ENCODE peak calls at places on chromosomes 4 and X, in eight cellular contexts. T is tibial nerve; U is CD8-positive, alpha-beta T cell; G is body of pancreas; L is astrocyte; P is left lung; M is GM23248; Z is endodermal cell. F is an unnamed sample.

GRCh38 chr4:64230709-64231310 is 178.4 kb downstream of the TECRL start:
- DNase-seq in Z (peak; percentile 45), G (no peak), P (no peak), T (no peak), U (no peak), L (peak; percentile 10), M (peak; percentile 0), F (no peak)

GRCh38 chr4:186844059-186844681 is 120.5 kb upstream of the FAT1 start:
- DNase-seq in G (peak; percentile 34), U (no peak), P (no peak), L (peak; percentile 62), M (peak; percentile 71), Z (no peak), T (no peak), F (peak; percentile 90)

GRCh38 chrX:53239474-53239873 is 14.5 kb upstream of the KDM5C start:
- DNase-seq in L (no peak), M (no peak), T (no peak), U (no peak), P (no peak), Z (peak; percentile 81), G (no peak), F (no peak)

GRCh38 chr4:154617820-154618317 is 5.4 kb upstream of the FGG start:
- DNase-seq in U (no peak), P (no peak), T (no peak), Z (no peak), L (no peak), M (no peak), G (no peak), F (no peak)

GRCh38 chr4:113145519-113146291 is 96.3 kb downstream of the ANK2 start:
- DNase-seq in L (no peak), M (peak; percentile 7), G (no peak), T (no peak), P (no peak), Z (peak; percentile 89), U (no peak), F (no peak)

GRCh38 chrX:17860179-17860780 is 818 bp downstream of the RAI2 start:
- DNase-seq in G (no peak), U (no peak), M (peak; percentile 19), T (no peak), Z (peak; percentile 57), L (no peak), P (no peak), F (no peak)

GRCh38 chr4:139950568-139950967 is 203.4 kb downstream of the MAML3 start:
- DNase-seq in L (peak; percentile 90), M (peak; percentile 51), G (no peak), Z (no peak), T (no peak), U (no peak), P (peak; percentile 57), F (peak; percentile 88)

GRCh38 chr4:137530176-137530575 is 2.1 kb downstream of the PCDH18 start:
- DNase-seq in L (peak; percentile 42), U (no peak), T (no peak), P (no peak), Z (no peak), G (no peak), M (peak; percentile 91), F (no peak)

GRCh38 chr4:136939781-136940180 is 592.5 kb downstream of the PCDH18 start:
- DNase-seq in M (peak; percentile 7), T (no peak), G (no peak), P (no peak), Z (no peak), L (no peak), U (no peak), F (no peak)

GRCh38 chr4:156672492-156672891 is 299.1 kb downstream of the PDGFC start:
- DNase-seq in T (no peak), M (peak; percentile 69), U (no peak), P (no peak), G (no peak), L (peak; percentile 48), Z (no peak), F (no peak)

GRCh38 chr4:144658908-144659307 is 13.0 kb downstream of the HHIP start:
- DNase-seq in M (no peak), U (no peak), T (no peak), L (peak; percentile 80), P (no peak), G (no peak), Z (no peak), F (no peak)

GRCh38 chr4:57442834-57443291 is 332.7 kb upstream of the IGFBP7 start:
- DNase-seq in G (peak; percentile 61), U (no peak), M (peak; percentile 52), L (peak; percentile 6), Z (peak; percentile 93), P (no peak), T (no peak), F (peak; percentile 19)

GRCh38 chrX:3161686-3162085 is 120.4 kb downstream of the ARSF start:
- DNase-seq in U (no peak), M (peak; percentile 74), G (no peak), Z (no peak), T (no peak), L (peak; percentile 70), P (no peak), F (no peak)

DNA sequence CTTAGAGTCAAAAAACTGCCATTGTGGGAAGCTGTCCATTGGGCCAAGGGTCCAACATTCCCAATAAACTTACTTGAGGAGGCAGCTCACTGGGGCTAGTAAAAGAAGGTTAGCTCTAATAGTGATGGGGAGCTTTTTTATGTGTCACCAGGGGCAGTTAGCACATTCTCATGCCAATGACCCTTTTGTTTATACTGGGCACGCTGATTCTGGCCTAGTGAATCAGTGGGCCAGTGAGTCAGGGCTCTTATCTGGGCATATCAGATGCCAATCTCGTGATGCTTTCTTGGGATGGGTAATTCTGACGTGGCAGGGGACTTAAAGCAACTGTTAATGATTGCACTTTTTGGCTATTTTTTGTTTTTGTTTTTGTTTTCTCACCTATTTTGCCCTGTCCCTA is 27.8 kb downstream of the TCEAL1 start:
- DNase-seq in P (no peak), G (no peak), T (no peak), L (peak; percentile 59), M (peak; percentile 90), U (no peak), Z (no peak), F (peak; percentile 71)
- H3K4me1 ChIP-seq in P (no peaks in the 10 kb centered on the region), G (no peaks in the 10 kb centered on the region), T (no peaks in the 10 kb centered on the region), L (peaks cover 2% of the 10 kb centered on the region), M (peaks cover 11% of the 10 kb centered on the region), U (peaks cover 7% of the 10 kb centered on the region), Z (no peaks in the 10 kb centered on the region), F (peaks cover 23% of the 10 kb centered on the region)

DNA sequence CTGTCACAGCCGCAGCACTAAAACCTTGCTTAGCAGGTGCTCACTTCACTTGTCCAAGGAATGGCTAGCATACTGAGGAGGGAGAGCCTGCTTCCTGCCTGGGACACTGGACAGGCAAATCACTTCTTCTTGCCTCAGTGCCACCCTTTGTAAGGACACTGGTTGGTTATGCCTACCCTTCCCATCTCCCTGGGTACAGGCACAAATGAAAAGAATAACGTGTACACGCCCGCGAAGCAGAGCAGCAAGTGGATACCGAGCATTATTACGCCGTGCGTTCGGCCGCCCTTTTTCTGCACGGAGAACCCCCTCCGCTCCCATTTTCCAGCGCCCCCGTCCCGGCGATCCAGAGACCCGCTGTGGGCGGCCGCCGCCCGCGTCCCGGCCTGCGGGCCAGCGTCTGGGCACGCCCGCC is 338 bp upstream of the KLHL2 start:
- DNase-seq in M (peak; percentile 47), G (peak; percentile 29), U (no peak), Z (no peak), T (no peak), P (no peak), L (peak; percentile 32), F (no peak)
- H3K4me1 ChIP-seq in M (peaks cover 32% of the 10 kb centered on the region), G (peaks cover 25% of the 10 kb centered on the region), U (peaks cover 31% of the 10 kb centered on the region), Z (peaks cover 4% of the 10 kb centered on the region), T (no peaks in the 10 kb centered on the region), P (peaks cover 13% of the 10 kb centered on the region), L (peaks cover 18% of the 10 kb centered on the region), F (peaks cover 52% of the 10 kb centered on the region)

DNA sequence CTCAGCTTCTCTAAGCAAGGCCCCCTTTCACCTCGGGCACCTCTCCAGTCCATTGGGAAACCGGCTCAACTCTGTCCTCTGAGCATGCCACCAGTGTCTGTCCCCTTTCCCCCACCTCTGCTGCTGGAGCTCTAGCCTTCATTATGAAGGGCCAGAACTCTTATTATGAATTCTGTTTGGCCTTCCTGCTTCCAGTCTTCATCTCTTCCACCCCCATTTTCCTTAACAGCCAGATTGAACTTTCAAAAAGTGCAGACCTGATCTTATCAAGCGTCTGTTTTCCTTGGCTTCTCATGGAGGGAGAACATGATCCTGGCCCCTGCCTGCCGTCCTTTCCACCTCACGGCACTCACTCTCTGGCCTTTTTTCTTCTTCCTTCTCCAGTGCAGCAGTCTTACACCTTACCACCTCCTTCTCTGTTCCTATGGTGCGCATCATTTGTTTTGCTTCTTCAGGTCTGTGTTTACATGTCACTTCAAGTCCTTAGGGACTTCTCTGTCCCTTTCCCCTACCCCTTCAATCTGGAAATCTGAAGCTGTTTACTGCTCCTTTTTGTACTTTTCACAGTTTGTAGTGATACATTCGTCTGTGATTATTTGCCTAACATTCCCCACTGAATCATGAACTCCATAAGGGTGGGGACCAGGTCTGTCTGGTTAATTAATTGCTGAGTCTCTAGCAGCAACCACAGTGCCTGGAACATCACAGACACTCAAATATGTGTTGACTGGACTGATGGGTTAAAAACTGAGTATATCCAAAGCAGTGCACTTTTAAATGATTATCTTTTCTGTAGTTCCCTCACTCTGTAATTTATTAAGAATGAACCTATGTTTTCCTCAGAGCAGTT is 55.8 kb downstream of the FNIP2 start:
- DNase-seq in U (no peak), G (no peak), M (peak; percentile 67), P (no peak), Z (no peak), T (no peak), L (peak; percentile 88), F (no peak)
- H3K4me1 ChIP-seq in U (peaks cover 16% of the 10 kb centered on the region), G (peaks cover 93% of the 10 kb centered on the region), M (peaks cover 52% of the 10 kb centered on the region), P (peaks cover 33% of the 10 kb centered on the region), Z (peaks cover 20% of the 10 kb centered on the region), T (no peaks in the 10 kb centered on the region), L (peaks cover 18% of the 10 kb centered on the region), F (peaks cover 22% of the 10 kb centered on the region)

GRCh38 chr4:168651864-168652263 is 155.0 kb downstream of the PALLD start:
- DNase-seq in Z (no peak), G (no peak), L (no peak), P (no peak), T (no peak), M (no peak), U (no peak), F (no peak)
- H3K4me1 ChIP-seq in Z (no peaks in the 10 kb centered on the region), G (no peaks in the 10 kb centered on the region), L (peaks cover 44% of the 10 kb centered on the region), P (no peaks in the 10 kb centered on the region), T (no peaks in the 10 kb centered on the region), M (peaks cover 16% of the 10 kb centered on the region), U (no peaks in the 10 kb centered on the region), F (peaks cover 30% of the 10 kb centered on the region)

DNA sequence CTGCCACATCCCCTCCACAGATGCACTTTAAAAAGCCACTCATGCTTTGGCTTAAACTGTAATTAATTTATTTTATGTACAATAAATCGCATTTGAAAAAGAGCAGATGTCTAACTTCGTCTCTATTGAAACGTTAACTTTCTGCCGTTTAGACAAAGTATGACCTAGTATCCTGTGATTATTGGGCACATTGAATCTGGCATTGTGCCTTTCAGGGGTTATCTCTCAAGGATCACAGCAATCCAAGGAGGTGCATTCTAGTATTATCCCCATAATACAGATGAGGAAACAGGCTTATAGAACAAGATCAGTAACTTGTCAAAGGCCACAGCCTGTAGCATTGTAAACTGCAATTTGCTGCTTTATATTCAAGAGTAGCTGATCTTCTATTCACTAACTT is 4.6 kb downstream of the RASL11B start:
- DNase-seq in U (no peak), T (no peak), P (no peak), M (no peak), G (no peak), Z (no peak), L (no peak), F (no peak)
- H3K4me1 ChIP-seq in U (peaks cover 8% of the 10 kb centered on the region), T (no peaks in the 10 kb centered on the region), P (peaks cover 24% of the 10 kb centered on the region), M (no peaks in the 10 kb centered on the region), G (peaks cover 16% of the 10 kb centered on the region), Z (no peaks in the 10 kb centered on the region), L (peaks cover 7% of the 10 kb centered on the region), F (peaks cover 19% of the 10 kb centered on the region)

F was measured in SJSA1.